ENCODE peak calls at places on chromosomes 12 and 14, in five cellular contexts. J, G, D, H and M are unnamed samples.

GRCh38 chr14:75543786-75544185 is 21.5 kb downstream of the BATF start:
- DNase-seq in J (no peak), D (no peak), H (no peak), G (no peak), M (no peak)

GRCh38 chr14:87149583-87150354 is 843.2 kb downstream of the GALC start:
- DNase-seq in H (no peak), G (no peak), J (no peak), D (no peak), M (no peak)

GRCh38 chr12:52087961-52088820 is 8.7 kb downstream of the SMIM41 start:
- DNase-seq in G (no peak), H (peak), J (no peak), D (no peak), M (no peak)

GRCh38 chr14:101476931-101477553 is 84.3 kb upstream of the DIO3 start:
- DNase-seq in H (no peak), J (no peak), G (peak), D (no peak), M (peak)

GRCh38 chr12:62537544-62537943 is 70.9 kb downstream of the MON2 start:
- DNase-seq in D (no peak), H (no peak), J (no peak), G (no peak), M (no peak)

GRCh38 chr14:48771717-48772116 is 814.5 kb downstream of the RPS29 start:
- DNase-seq in J (no peak), H (no peak), D (no peak), G (no peak), M (no peak)

GRCh38 chr14:62002636-62003035 is 240.4 kb downstream of the SNAPC1 start:
- DNase-seq in G (no peak), J (no peak), H (no peak), D (no peak), M (no peak)

GRCh38 chr14:94598816-94599655 is 13.2 kb upstream of the SERPINA3 start:
- DNase-seq in D (no peak), J (no peak), G (peak), H (no peak), M (peak)

GRCh38 chr12:92107621-92108131 is 38.0 kb downstream of the BTG1 start:
- DNase-seq in H (peak), D (no peak), G (no peak), J (no peak), M (no peak)

GRCh38 chr12:52285172-52285745 is 6.1 kb downstream of the KRT81 start:
- DNase-seq in J (no peak), G (no peak), D (no peak), H (no peak), M (no peak)

GRCh38 chr14:29243355-29243754 is 476.8 kb downstream of the FOXG1 start:
- DNase-seq in H (no peak), D (no peak), J (no peak), G (no peak), M (no peak)

GRCh38 chr12:32489070-32489469 is 89.7 kb downstream of the FGD4 start:
- DNase-seq in J (no peak), H (no peak), D (no peak), G (no peak), M (no peak)

GRCh38 chr12:122079038-122079531 is 529 bp downstream of the MLXIP start:
- DNase-seq in J (no peak), H (peak), D (no peak), G (no peak), M (no peak)

GRCh38 chr14:35532783-35533356 is 1.1 kb upstream of the INSM2 start:
- DNase-seq in J (no peak), G (no peak), H (no peak), D (no peak), M (no peak)

GRCh38 chr14:35533357-35534129 is 421 bp upstream of the INSM2 start:
- DNase-seq in H (peak), G (peak), J (peak), D (no peak), M (no peak)

GRCh38 chr14:35535794-35536112 is 1.8 kb downstream of the INSM2 start:
- DNase-seq in G (no peak), J (no peak), D (no peak), H (no peak), M (no peak)

GRCh38 chr14:35534884-35535793 is 1.2 kb downstream of the INSM2 start:
- DNase-seq in D (no peak), H (peak), G (peak), J (peak), M (no peak)

GRCh38 chr14:35534130-35534883 is at the start of gene INSM2:
- DNase-seq in D (no peak), G (no peak), H (no peak), J (peak), M (no peak)
- TF ChIP-seq ZBTB33 in D (no peak), G (no peak), H (no peak), J (no peak), M (no peak)

GRCh38 chr12:64181504-64182291 is 40.4 kb downstream of the KICS2 start:
- DNase-seq in H (peak), D (no peak), G (peak), J (no peak), M (peak)
- TF ChIP-seq ZBTB33 in H (peak), D (no peak), G (no peak), J (no peak), M (no peak)

DNA sequence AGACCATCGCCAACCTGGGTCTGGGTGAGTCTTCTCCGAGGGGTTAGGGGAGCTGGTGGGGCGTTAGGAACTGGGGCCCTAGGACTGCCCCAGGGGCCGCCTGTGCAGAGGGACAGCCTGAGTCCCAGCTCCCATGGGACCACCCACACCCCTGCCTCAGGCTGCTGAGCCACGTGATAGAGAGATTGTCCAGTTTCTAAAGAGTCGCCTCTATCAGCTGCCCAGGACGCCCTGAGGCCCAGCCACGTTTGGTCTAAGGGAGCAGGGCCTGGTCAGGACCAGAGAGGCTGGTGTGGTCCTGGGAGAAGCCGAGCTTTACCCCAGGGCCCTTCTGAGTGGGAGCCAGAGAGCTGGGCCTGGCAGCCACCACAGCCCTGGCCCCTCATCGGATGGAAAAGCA is 107.1 kb downstream of the LGMN start:
- DNase-seq in D (no peak), G (no peak), H (no peak), J (no peak), M (no peak)
- TF ChIP-seq ZBTB33 in D (no peak), G (no peak), H (no peak), J (no peak), M (no peak)

GRCh38 chr12:1525858-1526257 is 68.5 kb downstream of the FBXL14 start:
- DNase-seq in G (no peak), H (no peak), J (no peak), D (no peak), M (no peak)
- TF ChIP-seq ZBTB33 in G (no peak), H (no peak), J (no peak), D (no peak), M (no peak)

GRCh38 chr14:67819563-67820411 is at the start of gene RAD51B:
- DNase-seq in D (peak), J (peak), G (peak), H (peak), M (peak)
- TF ChIP-seq ZBTB33 in D (no peak), J (no peak), G (no peak), H (no peak), M (no peak)

GRCh38 chr12:46219147-46219891 is 49.5 kb downstream of the SLC38A1 start:
- DNase-seq in G (no peak), D (no peak), J (no peak), H (no peak), M (no peak)

GRCh38 chr12:46218509-46219095 is 50.2 kb downstream of the SLC38A1 start:
- DNase-seq in H (no peak), J (no peak), D (no peak), G (no peak), M (no peak)

GRCh38 chr12:46221255-46222128 is 47.4 kb downstream of the SLC38A1 start:
- DNase-seq in D (no peak), H (peak), G (no peak), J (peak), M (no peak)

GRCh38 chr12:46217686-46218508 is 50.9 kb downstream of the SLC38A1 start:
- DNase-seq in H (no peak), D (peak), G (no peak), J (no peak), M (no peak)

DNA sequence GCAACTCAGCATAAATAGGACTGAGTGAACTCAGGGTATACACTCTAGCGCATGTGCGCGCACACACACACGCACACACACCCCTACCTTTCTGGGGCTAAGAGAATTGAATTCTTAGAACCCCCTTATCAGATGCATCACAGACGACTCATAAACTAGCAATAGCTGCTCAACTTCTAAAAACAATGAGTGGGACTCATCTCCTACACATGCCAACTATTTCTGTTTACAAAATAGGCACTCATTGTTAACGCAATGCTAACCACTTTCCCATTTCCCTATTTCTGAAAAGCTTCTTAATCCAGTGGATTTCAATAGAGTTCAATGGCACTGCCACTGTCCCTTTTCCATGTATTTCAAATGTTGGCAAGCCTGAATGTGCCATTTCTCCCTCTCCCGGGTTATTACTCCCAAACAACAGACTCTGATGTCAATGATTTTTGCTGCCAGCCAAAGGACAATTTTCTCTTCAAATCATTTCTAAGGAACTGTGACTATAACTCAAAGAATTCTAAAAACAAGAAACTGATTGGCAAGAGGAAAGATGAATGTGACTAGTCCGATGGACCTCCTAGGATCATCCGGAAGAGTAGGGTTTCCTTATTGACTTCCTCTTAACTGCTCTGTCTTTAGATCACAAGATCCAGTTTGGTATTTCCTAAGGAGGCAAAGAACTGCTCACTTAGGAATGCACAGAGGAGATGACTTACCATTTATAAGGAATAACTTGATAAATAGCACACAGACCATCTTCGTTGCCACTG is 48.8 kb downstream of the SLC38A1 start:
- DNase-seq in J (peak), G (peak), D (no peak), H (no peak), M (peak)
- TF ChIP-seq ZBTB33 in J (peak), G (peak), D (peak), H (peak), M (no peak)

GRCh38 chr14:54680636-54681035 is 113.7 kb downstream of the SAMD4A start:
- DNase-seq in J (no peak), D (no peak), H (no peak), G (no peak), M (no peak)

GRCh38 chr14:54681819-54682261 is 114.9 kb downstream of the SAMD4A start:
- DNase-seq in H (peak), J (peak), G (no peak), D (no peak), M (no peak)

GRCh38 chr14:54683882-54684794 is 117.2 kb downstream of the SAMD4A start:
- DNase-seq in G (no peak), H (peak), D (no peak), J (no peak), M (no peak)

GRCh38 chr14:54685286-54685845 is 118.4 kb downstream of the SAMD4A start:
- DNase-seq in J (no peak), G (no peak), D (no peak), H (no peak), M (no peak)

DNA sequence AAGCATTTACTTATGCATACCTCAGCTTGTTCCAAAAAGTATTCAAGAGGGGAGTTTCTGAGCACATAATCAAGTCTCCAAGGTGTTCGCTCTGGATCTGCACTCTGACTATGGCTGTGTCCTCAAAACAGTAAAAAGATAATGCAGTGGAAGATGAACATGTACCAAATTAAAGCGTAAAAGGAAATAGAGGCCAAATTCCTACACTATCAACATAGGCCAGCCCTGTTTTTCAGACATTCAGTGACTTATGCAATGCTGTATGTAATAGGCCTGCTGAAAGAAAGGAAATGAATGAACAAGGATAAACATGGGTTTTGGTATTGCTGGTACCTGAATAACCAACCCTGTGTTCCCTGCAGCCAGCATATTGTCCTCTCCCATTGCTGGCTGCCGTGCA is 115.7 kb downstream of the SAMD4A start:
- DNase-seq in G (no peak), H (no peak), J (no peak), D (no peak), M (no peak)
- TF ChIP-seq ZBTB33 in G (no peak), H (no peak), J (no peak), D (no peak), M (no peak)